ENCODE peak calls at places on chromosomes 13 and 19, in ten cellular contexts. Z, Q, C, M, L, Y, J, V, S and F are unnamed samples.

GRCh38 chr13:22561581-22561980 is 619.2 kb upstream of the SGCG start:
- DNase-seq in Z (no peak), Q (no peak), C (no peak), M (no peak), L (no peak), Y (no peak), J (no peak), V (no peak), S (no peak), F (no peak)

GRCh38 chr13:111131048-111131447 is 15.9 kb downstream of the ARHGEF7 start:
- DNase-seq in Z (no peak), Q (no peak), C (no peak), M (no peak), L (no peak), Y (no peak), J (no peak), V (no peak), S (no peak), F (no peak)

GRCh38 chr19:38691938-38692457 is 44.5 kb downstream of the ACTN4 start:
- DNase-seq in Z (no peak), Q (peak; percentile 85), C (peak; percentile 64), M (no peak), L (peak; percentile 85), Y (no peak), J (peak; percentile 87), V (peak; percentile 97), S (no peak), F (no peak)

GRCh38 chr19:46962030-46962570 is 57.5 kb upstream of the NPAS1 start:
- DNase-seq in Z (peak; percentile 23), Q (no peak), C (no peak), M (no peak), L (no peak), Y (no peak), J (no peak), V (no peak), S (no peak), F (no peak)

GRCh38 chr13:102212729-102213128 is 189.1 kb downstream of the FGF14 start:
- DNase-seq in Z (peak; percentile 33), Q (no peak), C (no peak), M (no peak), L (no peak), Y (no peak), J (no peak), V (no peak), S (no peak), F (no peak)

GRCh38 chr19:54248016-54248601 is 5.5 kb upstream of the LILRA6 start:
- DNase-seq in Z (no peak), Q (no peak), C (peak; percentile 44), M (peak; percentile 69), L (no peak), Y (no peak), J (no peak), V (peak; percentile 37), S (no peak), F (peak; percentile 33)

GRCh38 chr13:102402292-102402691 is 444 bp upstream of the FGF14 start:
- DNase-seq in Z (peak; percentile 96), Q (no peak), C (peak; percentile 31), M (no peak), L (no peak), Y (no peak), J (no peak), V (peak; percentile 62), S (peak; percentile 25), F (peak; percentile 11)

GRCh38 chr13:113123226-113124150 is 889 bp downstream of the F10 start:
- DNase-seq in Z (peak; percentile 34), Q (no peak), C (no peak), M (no peak), L (no peak), Y (no peak), J (no peak), V (peak; percentile 38), S (no peak), F (no peak)

GRCh38 chr13:104810242-104810641 is 1725.2 kb downstream of the EFNB2 start:
- DNase-seq in Z (no peak), Q (no peak), C (no peak), M (no peak), L (no peak), Y (no peak), J (no peak), V (no peak), S (no peak), F (no peak)

GRCh38 chr13:43058836-43059235 is 35.5 kb downstream of the DNAJC15 start:
- DNase-seq in Z (peak; percentile 38), Q (no peak), C (no peak), M (no peak), L (no peak), Y (no peak), J (no peak), V (no peak), S (no peak), F (no peak)

GRCh38 chr19:55146648-55147218 is 2.3 kb downstream of the TNNT1 start:
- DNase-seq in Z (peak; percentile 97), Q (no peak), C (no peak), M (no peak), L (no peak), Y (no peak), J (peak; percentile 76), V (peak; percentile 16), S (no peak), F (no peak)

GRCh38 chr13:109821038-109821545 is 34.7 kb upstream of the IRS2 start:
- DNase-seq in Z (no peak), Q (no peak), C (no peak), M (no peak), L (no peak), Y (no peak), J (peak; percentile 49), V (no peak), S (no peak), F (no peak)

GRCh38 chr13:44306401-44307192 is 67.0 kb upstream of the SERP2 start:
- DNase-seq in Z (peak; percentile 76), Q (no peak), C (peak; percentile 86), M (no peak), L (peak; percentile 86), Y (no peak), J (peak; percentile 88), V (peak; percentile 95), S (no peak), F (peak; percentile 49)

DNA sequence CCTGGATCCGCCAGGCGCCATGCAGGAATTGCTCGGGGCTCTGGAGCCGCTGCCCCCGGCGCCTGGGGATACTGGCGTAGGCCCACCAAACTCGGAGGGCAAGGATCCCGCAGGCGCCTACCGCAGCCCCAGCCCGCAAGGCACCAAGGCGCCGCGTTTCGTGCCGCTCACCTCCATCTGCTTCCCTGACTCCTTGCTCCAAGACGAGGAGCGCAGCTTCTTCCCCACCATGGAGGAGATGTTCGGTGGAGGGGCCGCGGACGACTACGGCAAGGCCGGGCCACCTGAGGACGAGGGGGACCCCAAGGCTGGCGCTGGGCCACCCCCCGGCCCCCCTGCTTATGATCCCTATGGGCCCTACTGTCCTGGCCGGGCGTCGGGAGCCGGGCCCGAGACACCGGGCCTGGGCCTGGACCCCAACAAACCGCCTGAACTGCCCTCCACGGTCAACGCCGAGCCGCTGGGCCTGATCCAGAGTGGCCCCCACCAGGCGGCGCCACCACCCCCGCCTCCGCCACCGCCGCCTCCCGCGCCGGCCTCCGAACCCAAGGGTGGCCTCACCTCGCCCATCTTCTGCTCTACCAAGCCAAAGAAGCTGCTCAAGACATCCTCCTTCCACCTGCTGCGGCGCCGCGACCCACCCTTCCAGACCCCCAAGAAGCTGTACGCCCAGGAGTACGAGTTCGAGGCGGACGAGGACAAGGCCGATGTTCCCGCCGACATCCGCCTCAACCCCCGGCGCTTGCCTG is 6.1 kb downstream of the PRR12 start:
- DNase-seq in Z (no peak), Q (no peak), C (no peak), M (no peak), L (no peak), Y (no peak), J (no peak), V (no peak), S (no peak), F (no peak)
- H3K36me3 ChIP-seq in Z (peaks cover 17% of the 10 kb centered on the region), Q (peaks cover 56% of the 10 kb centered on the region), C (peaks cover 77% of the 10 kb centered on the region), M (no peaks in the 10 kb centered on the region), L (peaks cover 66% of the 10 kb centered on the region), Y (peaks cover 6% of the 10 kb centered on the region), J (peaks cover 15% of the 10 kb centered on the region), V (peaks cover 9% of the 10 kb centered on the region), S (peaks cover 41% of the 10 kb centered on the region), F (peaks cover 7% of the 10 kb centered on the region)

GRCh38 chr13:40963927-40964326 is 55.2 kb downstream of the ELF1 start:
- DNase-seq in Z (peak; percentile 13), Q (no peak), C (no peak), M (no peak), L (no peak), Y (no peak), J (peak; percentile 69), V (peak; percentile 57), S (no peak), F (no peak)

GRCh38 chr13:40958655-40959054 is 60.5 kb downstream of the ELF1 start:
- DNase-seq in Z (no peak), Q (no peak), C (no peak), M (no peak), L (no peak), Y (no peak), J (no peak), V (no peak), S (no peak), F (no peak)

GRCh38 chr13:40960721-40961120 is 58.4 kb downstream of the ELF1 start:
- DNase-seq in Z (no peak), Q (no peak), C (no peak), M (no peak), L (no peak), Y (no peak), J (no peak), V (no peak), S (no peak), F (no peak)

GRCh38 chr13:40961826-40962225 is 57.3 kb downstream of the ELF1 start:
- DNase-seq in Z (no peak), Q (no peak), C (no peak), M (no peak), L (no peak), Y (no peak), J (no peak), V (no peak), S (no peak), F (no peak)

GRCh38 chr13:40961224-40961623 is 57.9 kb downstream of the ELF1 start:
- DNase-seq in Z (no peak), Q (no peak), C (no peak), M (no peak), L (no peak), Y (no peak), J (no peak), V (no peak), S (no peak), F (no peak)
- H3K4me3 ChIP-seq in Z (no peak overlapping the region), Q (no peak overlapping the region), C (no peak overlapping the region), M (no peak overlapping the region), L (no peak overlapping the region), Y (no peak overlapping the region), J (no peak overlapping the region), V (no peak overlapping the region), S (peak overlapping the region; percentile 49), F (no peak overlapping the region)

GRCh38 chr13:99123101-99124045 is 77.3 kb upstream of the UBAC2 start:
- DNase-seq in Z (no peak), Q (no peak), C (no peak), M (no peak), L (no peak), Y (no peak), J (no peak), V (peak; percentile 73), S (no peak), F (no peak)
- H3K4me1 ChIP-seq in Z (no peaks in the 10 kb centered on the region), Q (peaks cover 14% of the 10 kb centered on the region), C (no peaks in the 10 kb centered on the region), M (peaks cover 25% of the 10 kb centered on the region), L (peaks cover 20% of the 10 kb centered on the region), Y (no peaks in the 10 kb centered on the region), J (peaks cover 11% of the 10 kb centered on the region), V (peaks cover 24% of the 10 kb centered on the region), S (peaks cover 9% of the 10 kb centered on the region), F (no peaks in the 10 kb centered on the region)

DNA sequence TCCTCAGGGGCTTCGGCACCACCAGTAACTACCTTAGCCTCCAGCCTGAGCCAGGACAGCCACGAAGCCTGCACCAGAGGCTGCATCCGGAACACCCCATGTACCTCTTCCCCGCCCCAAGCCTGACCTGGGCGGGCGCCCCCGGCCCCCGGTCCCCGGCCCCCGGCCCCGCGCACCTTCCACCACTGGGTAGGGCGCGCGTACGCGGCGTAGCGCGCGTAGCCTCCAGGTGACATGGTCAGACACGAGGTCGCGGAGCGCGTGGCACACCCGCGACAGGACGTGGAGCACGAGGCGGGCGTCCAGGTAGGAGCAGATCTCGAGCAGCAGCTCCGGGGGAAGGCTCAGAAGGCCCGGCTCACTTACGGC is 450 bp downstream of the FBXW9 start:
- DNase-seq in Z (no peak), Q (no peak), C (no peak), M (peak; percentile 25), L (no peak), Y (no peak), J (no peak), V (no peak), S (no peak), F (no peak)
- H3K36me3 ChIP-seq in Z (peaks cover under 1% of the 10 kb centered on the region), Q (peaks cover 9% of the 10 kb centered on the region), C (peaks cover 19% of the 10 kb centered on the region), M (no peaks in the 10 kb centered on the region), L (peaks cover 12% of the 10 kb centered on the region), Y (no peaks in the 10 kb centered on the region), J (peaks cover 4% of the 10 kb centered on the region), V (no peaks in the 10 kb centered on the region), S (no peaks in the 10 kb centered on the region), F (peaks cover 22% of the 10 kb centered on the region)